ENCODE peak calls at places on chromosomes 12 and 14, in four cellular contexts. X is foreskin keratinocyte, W is neural progenitor cell, Y is colonic mucosa. M is an unnamed sample. For H3K4me1 and H3K27me3, the result is how much of the 10 kb centered on the place peaks cover.

GRCh38 chr12:94650143-94651056 is at the start of gene TMCC3:
- DNase-seq in X (no peak), W (peak), Y (peak), M (no peak)

GRCh38 chr12:57237952-57238853 is 8.7 kb downstream of the SHMT2 start:
- DNase-seq in X (no peak), W (peak), Y (no peak), M (no peak)

GRCh38 chr12:130904064-130904463 is 32.2 kb downstream of the RAN start:
- DNase-seq in X (no peak), W (no peak), Y (no peak), M (no peak)

GRCh38 chr12:70994217-70994788 is 73.8 kb upstream of the PTPRR start:
- DNase-seq in X (no peak), W (no peak), Y (no peak), M (no peak)

GRCh38 chr14:44529026-44529425 is 21.9 kb upstream of the FSCB start:
- DNase-seq in X (no peak), W (no peak), Y (no peak), M (no peak)

GRCh38 chr14:26841920-26842741 is 244.3 kb upstream of the NOVA1 start:
- DNase-seq in X (peak), W (no peak), Y (peak), M (no peak)

GRCh38 chr12:53065975-53066593 is 13.1 kb downstream of the SPRYD3 start:
- DNase-seq in X (no peak), W (peak), Y (peak), M (peak)

GRCh38 chr14:71358209-71358931 is 451.1 kb downstream of the PCNX1 start:
- DNase-seq in X (no peak), W (no peak), Y (no peak), M (no peak)

GRCh38 chr14:68722186-68722585 is 70.7 kb downstream of the ZFP36L1 start:
- DNase-seq in X (no peak), W (no peak), Y (no peak), M (no peak)

GRCh38 chr14:105529506-105530445 is 3.4 kb downstream of the TMEM121 start:
- DNase-seq in X (no peak), W (no peak), Y (no peak), M (no peak)

GRCh38 chr14:81252278-81252677 is 31.5 kb upstream of the GTF2A1 start:
- DNase-seq in X (no peak), W (no peak), Y (no peak), M (no peak)

GRCh38 chr14:64919215-64919614 is 5.0 kb downstream of the CHURC1 start:
- DNase-seq in X (no peak), W (no peak), Y (no peak), M (no peak)

GRCh38 chr14:64918216-64918615 is 4.0 kb downstream of the CHURC1 start:
- DNase-seq in X (no peak), W (no peak), Y (no peak), M (no peak)

GRCh38 chr14:64915025-64915424 is 770 bp downstream of the CHURC1 start:
- DNase-seq in X (no peak), W (no peak), Y (no peak), M (no peak)

GRCh38 chr14:64914237-64914971 is at the start of gene CHURC1:
- DNase-seq in X (peak), W (peak), Y (peak), M (peak)

DNA sequence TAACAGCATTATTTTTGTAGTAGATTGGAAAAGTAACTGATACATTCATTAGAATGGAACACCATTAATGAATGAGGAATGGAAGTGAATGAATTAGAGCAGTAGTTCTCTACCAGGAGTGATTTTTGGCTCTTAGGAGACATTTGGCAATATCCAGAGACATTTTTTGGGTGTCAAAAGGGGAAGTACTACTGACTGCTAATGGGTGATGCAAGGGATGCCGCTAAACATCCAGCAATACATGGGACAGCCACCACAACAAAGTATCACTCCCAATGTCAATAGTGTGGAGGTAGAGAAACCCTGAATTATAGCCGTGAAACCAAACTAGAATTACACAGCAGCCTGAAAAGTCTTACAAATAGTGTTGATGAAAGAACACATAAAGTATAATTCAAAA is 1.5 kb downstream of the CHURC1 start:
- DNase-seq in X (no peak), W (no peak), Y (no peak), M (no peak)
- H3K4me1 ChIP-seq in X (under half), W (under half), Y (under half), M (half or more)

DNA sequence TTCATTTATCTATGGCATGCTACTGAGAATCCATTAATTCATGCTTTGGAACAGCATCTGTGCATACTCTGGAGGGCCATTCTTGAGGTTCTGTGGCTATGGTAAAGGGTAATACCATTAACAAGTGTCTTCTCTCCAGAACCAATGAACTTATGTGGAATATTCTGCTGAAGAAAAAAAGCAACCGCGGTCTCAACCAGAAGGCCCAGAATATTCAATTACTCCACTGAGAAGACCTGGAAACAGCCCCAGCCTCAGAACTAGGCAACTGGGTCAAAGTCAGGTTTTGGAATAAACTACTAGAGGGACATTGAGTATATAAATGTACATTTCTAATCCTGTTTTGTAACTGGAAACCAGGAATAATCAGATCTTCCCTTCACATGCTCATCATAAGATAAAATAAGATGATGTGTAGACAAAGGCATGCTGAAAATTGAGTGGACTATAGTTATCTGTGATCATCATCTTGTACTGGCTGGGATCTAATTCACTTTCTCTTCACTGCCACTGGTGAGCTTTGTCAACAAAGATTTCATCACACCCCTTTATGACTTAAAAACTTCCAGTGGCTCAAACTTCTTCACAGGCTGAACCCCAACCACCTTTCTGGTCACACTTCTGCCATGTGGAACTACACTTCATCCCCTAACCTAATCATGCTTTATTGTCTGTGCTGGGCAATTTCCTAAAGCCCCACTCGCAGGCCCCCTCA is 6.0 kb downstream of the SPTB start:
- DNase-seq in X (no peak), W (no peak), Y (no peak), M (no peak)
- H3K27me3 ChIP-seq in X (half or more), W (under half), Y (under half), M (under half)

GRCh38 chr14:77077040-77077439 is 21.0 kb upstream of the CIPC start:
- DNase-seq in X (no peak), W (no peak), Y (no peak), M (no peak)
- H3K27ac ChIP-seq in X (no peak), W (no peak), Y (no peak), M (no peak)

DNA sequence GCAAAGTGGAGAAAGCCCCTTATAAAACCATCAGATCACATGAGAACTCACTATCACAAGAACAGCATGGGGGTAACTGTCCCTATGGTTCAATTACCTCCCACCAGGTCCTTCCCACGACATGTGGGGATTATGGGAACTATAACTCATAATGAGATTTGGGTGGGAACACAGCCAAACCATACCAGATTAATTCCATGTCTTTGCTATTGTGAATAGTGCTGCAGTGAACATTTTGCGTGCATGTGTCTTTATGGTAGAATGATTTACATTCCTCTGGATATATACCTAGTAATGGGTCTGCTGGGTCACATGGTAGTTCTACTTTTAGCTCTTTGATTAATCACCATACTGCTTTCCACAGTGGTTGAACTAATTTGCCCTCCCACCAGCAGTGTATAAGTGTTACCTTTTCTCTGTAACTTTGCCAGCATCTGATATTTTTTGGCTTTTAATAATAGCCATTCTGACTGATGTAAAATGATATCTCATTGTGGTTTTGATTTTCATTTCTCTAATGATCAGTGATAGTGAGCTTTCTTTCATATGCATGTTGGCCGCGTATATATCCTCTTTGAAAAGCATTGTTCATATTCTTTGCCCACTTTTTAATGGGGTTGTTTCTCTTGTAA is 29.7 kb upstream of the SAV1 start:
- DNase-seq in X (no peak), W (no peak), Y (no peak), M (no peak)
- H3K4me1 ChIP-seq in X (under half), W (under half), Y (under half), M (under half)

GRCh38 chr14:77470192-77470870 is 12.4 kb downstream of the AHSA1 start:
- DNase-seq in X (no peak), W (no peak), Y (peak), M (no peak)
- H3K27me3 ChIP-seq in X (under half), W (under half), Y (under half), M (under half)

GRCh38 chr12:124558298-124558697 is 9.1 kb downstream of the NCOR2 start:
- DNase-seq in X (no peak), W (no peak), Y (no peak), M (no peak)
- H3K27ac ChIP-seq in X (no peak), W (no peak), Y (no peak), M (no peak)

GRCh38 chr14:100905166-100905565 is 1.6 kb upstream of the RTL1 start:
- DNase-seq in X (no peak), W (peak), Y (no peak), M (no peak)

GRCh38 chr14:100903672-100904185 is at the start of gene RTL1:
- DNase-seq in X (no peak), W (no peak), Y (no peak), M (no peak)

GRCh38 chr14:100906420-100906819 is 2.9 kb upstream of the RTL1 start:
- DNase-seq in X (no peak), W (peak), Y (no peak), M (no peak)

GRCh38 chr14:100902792-100903191 is 730 bp downstream of the RTL1 start:
- DNase-seq in X (no peak), W (peak), Y (no peak), M (no peak)

GRCh38 chr14:100904307-100905019 is 941 bp upstream of the RTL1 start:
- DNase-seq in X (no peak), W (peak), Y (peak), M (no peak)
- H3K4me1 ChIP-seq in X (under half), W (half or more), Y (under half), M (under half)

DNA sequence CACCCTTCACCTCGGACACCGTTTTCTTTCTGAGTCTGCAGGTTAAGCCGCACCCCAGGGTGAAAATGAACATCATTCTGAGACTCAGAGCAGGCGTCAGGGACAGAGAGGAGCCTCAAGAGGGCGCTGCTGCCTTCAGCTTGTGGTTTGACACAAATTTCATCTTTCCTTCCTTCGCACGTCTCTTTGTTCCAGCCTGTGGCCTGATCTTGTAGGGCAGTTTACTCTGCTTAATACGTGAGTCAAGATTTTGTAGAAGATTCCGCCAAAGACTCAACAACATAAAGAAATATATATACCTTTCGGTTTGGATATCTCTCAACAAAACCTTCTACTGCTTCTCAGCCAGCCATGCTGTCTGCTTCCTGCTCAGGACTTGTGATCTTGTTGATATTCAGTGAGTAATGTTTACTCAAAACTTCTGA is 329.3 kb upstream of the OR4E1 start:
- DNase-seq in X (no peak), W (peak), Y (no peak), M (peak)
- H3K27me3 ChIP-seq in X (under half), W (under half), Y (under half), M (under half)

GRCh38 chr12:30308010-30308717 is 387.5 kb downstream of the IPO8 start:
- DNase-seq in X (no peak), W (no peak), Y (no peak), M (no peak)
- H3K27ac ChIP-seq in X (no peak), W (no peak), Y (no peak), M (no peak)

GRCh38 chr12:65187665-65188064 is 18.3 kb downstream of the LEMD3 start:
- DNase-seq in X (no peak), W (no peak), Y (no peak), M (no peak)
- H3K4me1 ChIP-seq in X (under half), W (under half), Y (under half), M (half or more)

M was measured in CD4-positive, alpha-beta memory T cell.